ENCODE peak calls at places on chromosomes 13 and 19, in five cellular contexts. P, Z, R, Q and E are unnamed samples.

GRCh38 chr19:7069904-7070226 is 362 bp downstream of the ZNF557 start:
- DNase-seq in R (no peak), Z (no peak), Q (no peak), P (no peak), E (no peak)

GRCh38 chr19:6393982-6394412 is 1.0 kb upstream of the GTF2F1 start:
- DNase-seq in R (no peak), Z (no peak), Q (no peak), P (no peak), E (peak)

GRCh38 chr13:62207388-62207787 is 791.7 kb upstream of the PCDH20 start:
- DNase-seq in P (no peak), R (no peak), Q (peak), Z (no peak), E (no peak)

GRCh38 chr13:80338781-80339577 is 1.9 kb downstream of the SPRY2 start:
- DNase-seq in Q (no peak), R (peak), Z (peak), P (peak), E (peak)

GRCh38 chr13:79075703-79076102 is 330.4 kb downstream of the RBM26 start:
- DNase-seq in Q (no peak), P (no peak), R (no peak), Z (no peak), E (no peak)

GRCh38 chr13:77729502-77730221 is 32.2 kb downstream of the SLAIN1 start:
- DNase-seq in P (no peak), R (no peak), Q (no peak), Z (no peak), E (peak)

GRCh38 chr13:104460553-104460952 is 1394.3 kb upstream of the SLC10A2 start:
- DNase-seq in Z (peak), R (no peak), Q (no peak), P (no peak), E (no peak)

GRCh38 chr13:47611664-47612288 is 389.3 kb downstream of the SUCLA2 start:
- DNase-seq in P (no peak), Q (no peak), R (no peak), Z (peak), E (no peak)

GRCh38 chr19:50486823-50487515 is 10.3 kb upstream of the GARIN5A start:
- DNase-seq in P (no peak), Z (no peak), R (no peak), Q (peak), E (peak)

GRCh38 chr19:2113436-2114211 is 16.9 kb downstream of the IZUMO4 start:
- DNase-seq in Q (no peak), R (no peak), Z (peak), P (no peak), E (no peak)

GRCh38 chr19:2387367-2388288 is 27.6 kb downstream of the TMPRSS9 start:
- DNase-seq in R (no peak), Z (no peak), Q (no peak), P (no peak), E (no peak)

GRCh38 chr13:47459512-47459911 is 541.6 kb downstream of the SUCLA2 start:
- DNase-seq in Q (peak), P (no peak), R (no peak), Z (no peak), E (no peak)

GRCh38 chr19:18464646-18465045 is 26.7 kb upstream of the ISYNA1 start:
- DNase-seq in Z (no peak), R (no peak), Q (no peak), P (peak), E (no peak)

GRCh38 chr19:31421856-31422255 is 72.6 kb upstream of the TSHZ3 start:
- DNase-seq in R (no peak), Q (no peak), Z (no peak), P (no peak), E (no peak)

GRCh38 chr13:38819053-38819452 is 132.2 kb downstream of the FREM2 start:
- DNase-seq in Z (peak), R (no peak), P (no peak), Q (no peak), E (no peak)

GRCh38 chr13:109954441-109954840 is 168.1 kb upstream of the IRS2 start:
- DNase-seq in Z (no peak), Q (no peak), R (no peak), P (no peak), E (no peak)

GRCh38 chr13:112711528-112712265 is 21.9 kb downstream of the ATP11A start:
- DNase-seq in P (peak), R (no peak), Z (peak), Q (no peak), E (peak)

GRCh38 chr19:1417145-1417544 is 9.8 kb downstream of the DAZAP1 start:
- DNase-seq in Z (no peak), P (no peak), Q (no peak), R (no peak), E (no peak)

GRCh38 chr13:27360562-27360961 is 63.9 kb upstream of the GTF3A start:
- DNase-seq in P (no peak), R (no peak), Z (no peak), Q (no peak), E (no peak)

GRCh38 chr19:3670796-3671679 is 29.2 kb downstream of the PIP5K1C start:
- DNase-seq in Z (no peak), Q (no peak), R (no peak), P (peak), E (peak)

GRCh38 chr13:113877149-113877990 is 13.5 kb upstream of the GAS6 start:
- DNase-seq in Q (no peak), P (no peak), Z (no peak), R (no peak), E (no peak)

GRCh38 chr13:52195052-52195837 is 35.8 kb upstream of the NEK3 start:
- DNase-seq in R (peak), Z (peak), P (peak), Q (no peak), E (peak)

GRCh38 chr13:63198076-63198475 is 1782.4 kb upstream of the PCDH20 start:
- DNase-seq in P (no peak), Q (no peak), Z (no peak), R (no peak), E (no peak)

GRCh38 chr19:38073806-38074685 is 150.0 kb downstream of the DPF1 start:
- DNase-seq in Q (no peak), P (no peak), Z (no peak), R (no peak), E (no peak)

GRCh38 chr13:32024750-32025149 is 6.8 kb upstream of the FRY start:
- DNase-seq in P (no peak), R (no peak), Q (no peak), Z (no peak), E (no peak)

GRCh38 chr13:32022292-32022691 is 9.3 kb upstream of the FRY start:
- DNase-seq in Q (no peak), P (no peak), R (no peak), Z (no peak), E (no peak)

GRCh38 chr13:32021785-32022184 is 9.8 kb upstream of the FRY start:
- DNase-seq in Q (no peak), P (no peak), Z (no peak), R (no peak), E (no peak)

GRCh38 chr13:32023096-32023495 is 8.5 kb upstream of the FRY start:
- DNase-seq in Q (no peak), P (no peak), R (no peak), Z (no peak), E (no peak)

DNA sequence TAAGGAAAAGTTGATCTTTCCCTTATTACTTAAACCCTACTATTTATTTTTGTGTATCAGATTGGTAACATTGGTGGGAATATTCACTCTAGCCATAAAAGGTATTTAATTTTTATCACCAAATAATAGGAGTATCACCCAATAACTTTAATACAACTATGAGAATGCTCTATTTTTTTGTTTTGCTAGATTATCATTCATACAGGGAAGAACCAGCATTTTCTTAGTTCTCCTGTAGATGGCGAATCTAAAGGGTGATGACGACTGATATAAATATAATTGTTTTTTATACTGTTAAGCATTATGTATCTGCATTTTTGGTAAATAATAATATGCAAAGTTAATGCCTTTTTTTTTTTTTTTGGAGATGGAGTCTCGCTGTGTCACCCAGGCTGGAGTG is 7.9 kb upstream of the FRY start:
- DNase-seq in R (no peak), Z (no peak), P (no peak), Q (no peak), E (no peak)
- TF ChIP-seq CTCF in R (no peak), Z (peak), P (no peak), Q (peak), E (no peak)

GRCh38 chr19:33998302-33998701 is 174.0 kb upstream of the LSM14A start:
- DNase-seq in R (no peak), P (no peak), Z (no peak), Q (no peak), E (no peak)

GRCh38 chr19:33997690-33998089 is 174.6 kb upstream of the LSM14A start:
- DNase-seq in P (no peak), R (no peak), Z (no peak), Q (no peak), E (no peak)

GRCh38 chr19:33998739-33999345 is 173.5 kb upstream of the LSM14A start:
- DNase-seq in Z (no peak), P (no peak), R (no peak), Q (peak), E (no peak)
- TF ChIP-seq CTCF in Z (peak), P (no peak), R (no peak), Q (peak), E (peak)

GRCh38 chr19:4983346-4984105 is 14.6 kb downstream of the KDM4B start:
- DNase-seq in Z (no peak), Q (no peak), P (no peak), R (no peak), E (no peak)

GRCh38 chr19:4981681-4981958 is 12.7 kb downstream of the KDM4B start:
- DNase-seq in P (no peak), Z (no peak), R (no peak), Q (peak), E (no peak)

GRCh38 chr19:4979211-4979807 is 10.4 kb downstream of the KDM4B start:
- DNase-seq in Z (no peak), P (no peak), R (no peak), Q (no peak), E (no peak)

GRCh38 chr19:4980087-4980486 is 11.2 kb downstream of the KDM4B start:
- DNase-seq in Z (peak), R (no peak), Q (no peak), P (no peak), E (no peak)

GRCh38 chr19:4980838-4981680 is 12.1 kb downstream of the KDM4B start:
- DNase-seq in R (peak), Q (no peak), Z (no peak), P (no peak), E (no peak)
- TF ChIP-seq CTCF in R (no peak), Q (no peak), Z (no peak), P (no peak), E (no peak)

GRCh38 chr19:23437901-23438300 is 42.6 kb upstream of the ZNF91 start:
- DNase-seq in R (no peak), Z (no peak), P (no peak), Q (peak), E (no peak)

GRCh38 chr19:23440207-23440606 is 44.9 kb upstream of the ZNF91 start:
- DNase-seq in P (no peak), Q (peak), Z (no peak), R (no peak), E (peak)

GRCh38 chr19:23439623-23440022 is 44.4 kb upstream of the ZNF91 start:
- DNase-seq in R (no peak), P (no peak), Q (peak), Z (no peak), E (peak)

GRCh38 chr19:23436944-23437343 is 41.7 kb upstream of the ZNF91 start:
- DNase-seq in P (no peak), Q (peak), R (no peak), Z (no peak), E (peak)

GRCh38 chr19:23440791-23441190 is 45.5 kb upstream of the ZNF91 start:
- DNase-seq in Z (no peak), P (no peak), R (no peak), Q (peak), E (peak)
- TF ChIP-seq CTCF in Z (peak), P (no peak), R (no peak), Q (peak), E (peak)